ENCODE peak calls at places on chromosomes 1 and 21, in six cellular contexts. I is neuronal stem cell, A is H9, N is IMR-90, F is mesenchymal stem cell, V is trophoblast cell. W is an unnamed sample.

GRCh38 chr1:234478481-234479309 is at the start of gene TARBP1:
- DNase-seq in V (peak; percentile 73), I (peak; percentile 72), A (peak; percentile 76), N (peak; percentile 78), F (peak; percentile 79), W (peak; percentile 80)

GRCh38 chr1:68479501-68479900 is 17.4 kb downstream of the DEPDC1 start:
- DNase-seq in F (no peak), A (no peak), N (no peak), V (no peak), I (no peak), W (no peak)

GRCh38 chr21:17371470-17371869 is 141.4 kb upstream of the CXADR start:
- DNase-seq in V (no peak), A (no peak), N (peak; percentile 74), F (peak; percentile 64), I (no peak), W (peak; percentile 43)

GRCh38 chr21:45987121-45987711 is 5.6 kb downstream of the COL6A1 start:
- DNase-seq in F (no peak), I (no peak), N (no peak), V (no peak), A (no peak), W (no peak)

GRCh38 chr1:11967028-11967547 is 13.2 kb upstream of the MFN2 start:
- DNase-seq in N (no peak), V (peak; percentile 84), I (peak; percentile 14), F (peak; percentile 30), A (peak; percentile 88), W (peak; percentile 96)

GRCh38 chr21:41707231-41707988 is 59.4 kb downstream of the RIPK4 start:
- DNase-seq in N (no peak), F (no peak), A (no peak), V (peak; percentile 37), I (no peak), W (peak; percentile 28)

GRCh38 chr1:55848906-55849305 is 633.7 kb upstream of the USP24 start:
- DNase-seq in N (peak; percentile 73), V (peak; percentile 79), I (no peak), A (peak; percentile 45), F (no peak), W (peak; percentile 62)

GRCh38 chr1:78831731-78832360 is 174.7 kb downstream of the ADGRL4 start:
- DNase-seq in A (no peak), F (peak; percentile 81), I (no peak), N (peak; percentile 96), V (no peak), W (peak; percentile 17)

GRCh38 chr1:12616709-12617373 is 1.2 kb downstream of the DHRS3 start:
- DNase-seq in N (no peak), A (no peak), V (peak; percentile 49), I (no peak), F (no peak), W (no peak)

GRCh38 chr21:41667136-41667535 is 99.7 kb downstream of the RIPK4 start:
- DNase-seq in V (no peak), F (no peak), N (no peak), I (no peak), A (no peak), W (no peak)

GRCh38 chr1:80656011-80656627 is 1144.6 kb upstream of the ADGRL2 start:
- DNase-seq in F (peak; percentile 25), I (no peak), N (no peak), A (peak; percentile 46), V (peak; percentile 32), W (peak; percentile 60)

GRCh38 chr1:157490337-157491165 is 61.8 kb downstream of the FCRL5 start:
- DNase-seq in A (peak; percentile 87), V (peak; percentile 91), F (peak; percentile 63), N (peak; percentile 26), I (peak; percentile 62), W (peak; percentile 83)

GRCh38 chr1:35475356-35475755 is 81.8 kb downstream of the KIAA0319L start:
- DNase-seq in V (peak; percentile 79), N (no peak), A (no peak), I (no peak), F (no peak), W (peak; percentile 13)

GRCh38 chr1:150083907-150084306 is 16.3 kb downstream of the VPS45 start:
- DNase-seq in I (no peak), N (peak; percentile 14), V (no peak), A (no peak), F (no peak), W (no peak)

GRCh38 chr1:151993734-151994496 is at the start of gene S100A10:
- DNase-seq in V (peak; percentile 95), I (no peak), N (peak; percentile 68), F (peak; percentile 77), A (peak; percentile 70), W (peak; percentile 90)

GRCh38 chr1:174605198-174605597 is 157.4 kb downstream of the GPR52 start:
- DNase-seq in N (no peak), I (no peak), V (no peak), F (no peak), A (no peak), W (no peak)

GRCh38 chr1:178749581-178750166 is 24.6 kb downstream of the RALGPS2 start:
- DNase-seq in F (no peak), A (no peak), V (no peak), N (no peak), I (no peak), W (no peak)

GRCh38 chr1:233668725-233669294 is 54.9 kb downstream of the KCNK1 start:
- DNase-seq in I (no peak), F (no peak), A (no peak), V (peak; percentile 75), N (peak; percentile 29), W (no peak)

GRCh38 chr1:55064071-55064581 is 24.8 kb downstream of the PCSK9 start:
- DNase-seq in N (no peak), V (no peak), F (no peak), A (peak; percentile 34), I (no peak), W (no peak)

GRCh38 chr1:154577346-154578057 is 9.9 kb downstream of the CHRNB2 start:
- DNase-seq in F (no peak), V (no peak), N (no peak), I (no peak), A (no peak), W (no peak)

GRCh38 chr21:40680311-40680710 is 166.6 kb downstream of the DSCAM start:
- DNase-seq in V (no peak), F (no peak), A (no peak), N (no peak), I (no peak), W (no peak)

GRCh38 chr21:34351786-34352241 is 12.0 kb upstream of the KCNE2 start:
- DNase-seq in V (peak; percentile 71), N (peak; percentile 26), I (peak; percentile 54), F (peak; percentile 59), A (no peak), W (peak; percentile 53)

GRCh38 chr1:26278303-26278702 is 1.6 kb upstream of the SH3BGRL3 start:
- DNase-seq in F (peak; percentile 83), I (no peak), N (peak; percentile 77), A (no peak), V (no peak), W (no peak)

GRCh38 chr1:244319283-244320132 is 132.2 kb downstream of the ADSS2 start:
- DNase-seq in V (peak; percentile 35), F (peak; percentile 83), I (no peak), N (peak; percentile 90), A (peak; percentile 2), W (no peak)

GRCh38 chr1:244316407-244316806 is 135.3 kb downstream of the ADSS2 start:
- DNase-seq in I (no peak), N (peak; percentile 69), A (no peak), V (peak; percentile 64), F (no peak), W (no peak)

GRCh38 chr1:244318512-244318911 is 133.2 kb downstream of the ADSS2 start:
- DNase-seq in I (no peak), V (no peak), A (no peak), N (no peak), F (no peak), W (no peak)

GRCh38 chr1:244316986-244317655 is 134.6 kb downstream of the ADSS2 start:
- DNase-seq in N (no peak), V (no peak), I (no peak), A (no peak), F (no peak), W (no peak)

GRCh38 chr1:244318078-244318477 is 133.6 kb downstream of the ADSS2 start:
- DNase-seq in I (no peak), A (no peak), V (no peak), F (no peak), N (no peak), W (no peak)
- H3K4me1 ChIP-seq in I (peaks cover 2% of the 10 kb centered on the region), A (peaks cover 2% of the 10 kb centered on the region), V (no peaks in the 10 kb centered on the region), F (no peaks in the 10 kb centered on the region), N (peaks cover 4% of the 10 kb centered on the region), W (peaks cover 2% of the 10 kb centered on the region)

DNA sequence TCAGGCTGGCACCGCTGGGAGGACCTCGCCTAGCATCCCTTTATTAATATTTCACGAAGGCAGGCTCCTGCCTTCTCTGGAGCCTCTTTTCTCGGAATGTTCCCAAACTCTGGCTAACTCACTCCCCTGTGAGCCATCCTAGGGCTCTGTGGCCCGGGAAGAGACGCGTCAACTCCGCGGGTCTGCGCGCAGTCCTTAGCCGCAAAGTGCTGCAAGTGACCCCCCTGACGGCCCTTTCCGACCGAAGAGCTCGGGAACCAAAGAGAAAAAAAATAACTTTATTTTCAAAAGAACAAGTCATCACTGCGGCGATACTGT is 14.6 kb downstream of the NR5A2 start:
- DNase-seq in I (peak; percentile 18), N (no peak), V (no peak), F (no peak), A (peak; percentile 36), W (peak; percentile 53)
- H3K9ac ChIP-seq in I (no peak overlapping the region), N (no peak overlapping the region), V (no peak overlapping the region), F (no peak overlapping the region), A (no peak overlapping the region), W (peak overlapping the region; percentile 42)

GRCh38 chr1:185077374-185077773 is 32.0 kb downstream of the RNF2 start:
- DNase-seq in F (no peak), N (no peak), I (no peak), A (no peak), V (no peak), W (no peak)

GRCh38 chr1:185074307-185074706 is 28.9 kb downstream of the RNF2 start:
- DNase-seq in I (no peak), V (no peak), A (no peak), F (peak; percentile 17), N (peak; percentile 49), W (peak; percentile 68)

GRCh38 chr1:185080425-185080824 is 35.1 kb downstream of the RNF2 start:
- DNase-seq in V (no peak), I (no peak), N (no peak), F (no peak), A (no peak), W (no peak)

GRCh38 chr1:185073725-185074124 is 28.4 kb downstream of the RNF2 start:
- DNase-seq in V (no peak), F (peak; percentile 33), A (no peak), N (peak; percentile 2), I (no peak), W (no peak)

DNA sequence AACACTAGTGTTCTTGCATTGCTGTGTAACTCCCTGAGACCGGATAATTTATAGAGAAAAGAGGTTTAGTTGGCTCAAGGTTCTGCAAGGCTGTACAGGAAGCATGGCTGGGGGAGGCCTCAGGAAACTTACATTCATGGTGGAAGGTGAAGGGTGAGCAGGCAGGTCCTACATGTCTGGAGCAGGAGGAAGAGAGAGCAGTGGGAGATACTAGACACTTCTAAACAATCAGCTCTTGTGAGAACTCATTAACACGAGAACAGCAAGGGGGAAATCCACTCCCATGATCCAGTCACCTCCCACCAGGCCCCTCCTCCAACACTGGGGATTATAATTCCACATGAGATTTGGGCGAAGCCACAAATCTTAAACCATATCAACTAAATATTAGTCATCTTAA is 30.1 kb downstream of the RNF2 start:
- DNase-seq in V (no peak), F (no peak), A (no peak), N (no peak), I (no peak), W (peak; percentile 60)
- H3K4ac ChIP-seq in V (peak overlapping the region; percentile 79), F (no peak overlapping the region), A (no peak overlapping the region), N (no peak overlapping the region), I (no peak overlapping the region), W (no peak overlapping the region)

GRCh38 chr1:165877940-165878556 is 50.6 kb downstream of the UCK2 start:
- DNase-seq in F (no peak), N (no peak), I (no peak), V (no peak), A (no peak), W (no peak)
- H3K4me1 ChIP-seq in F (no peaks in the 10 kb centered on the region), N (no peaks in the 10 kb centered on the region), I (no peaks in the 10 kb centered on the region), V (peaks cover 4% of the 10 kb centered on the region), A (no peaks in the 10 kb centered on the region), W (peaks cover 4% of the 10 kb centered on the region)